ENCODE peak calls at places on chromosomes 7 and 10, in seven cellular contexts. G, A, Q, B, D, I and L are unnamed samples.

GRCh38 chr7:883029-884021 is 7.0 kb downstream of the GET4 start:
- DNase-seq in G (no peak), A (no peak), Q (no peak), B (no peak), D (no peak), I (peak), L (no peak)

GRCh38 chr10:34739915-34740314 is 75.2 kb downstream of the PARD3 start:
- DNase-seq in G (peak), A (peak), Q (no peak), B (peak), D (peak), I (no peak), L (no peak)

GRCh38 chr10:59134302-59134701 is 42.1 kb upstream of the PHYHIPL start:
- DNase-seq in G (no peak), A (no peak), Q (no peak), B (no peak), D (no peak), I (no peak), L (no peak)

GRCh38 chr7:112877671-112878460 is 87.7 kb upstream of the TMEM168 start:
- DNase-seq in G (no peak), A (no peak), Q (no peak), B (no peak), D (no peak), I (no peak), L (no peak)

GRCh38 chr10:24196426-24197039 is 12.4 kb upstream of the KIAA1217 start:
- DNase-seq in G (peak), A (peak), Q (peak), B (peak), D (peak), I (peak), L (peak)

GRCh38 chr10:72088879-72089585 is 681 bp upstream of the SPOCK2 start:
- DNase-seq in G (peak), A (no peak), Q (no peak), B (no peak), D (peak), I (no peak), L (no peak)

GRCh38 chr10:60810437-60811182 is 32.3 kb downstream of the CDK1 start:
- DNase-seq in G (no peak), A (peak), Q (no peak), B (no peak), D (no peak), I (no peak), L (no peak)

GRCh38 chr10:11593612-11594011 is 17.8 kb downstream of the USP6NL start:
- DNase-seq in G (no peak), A (no peak), Q (no peak), B (no peak), D (no peak), I (no peak), L (no peak)

GRCh38 chr7:27661776-27662489 is 750 bp downstream of the HIBADH start:
- DNase-seq in G (peak), A (peak), Q (no peak), B (peak), D (peak), I (no peak), L (no peak)

GRCh38 chr10:33289776-33290175 is 44.7 kb downstream of the NRP1 start:
- DNase-seq in G (no peak), A (no peak), Q (no peak), B (no peak), D (no peak), I (no peak), L (no peak)

GRCh38 chr7:27129729-27130539 is 623 bp downstream of the HOXA4 start:
- DNase-seq in G (peak), A (no peak), Q (no peak), B (peak), D (no peak), I (no peak), L (peak)

GRCh38 chr10:14476641-14477407 is 146.1 kb upstream of the FRMD4A start:
- DNase-seq in G (no peak), A (peak), Q (no peak), B (no peak), D (no peak), I (no peak), L (no peak)

GRCh38 chr7:33853361-33854062 is 51.8 kb upstream of the BMPER start:
- DNase-seq in G (no peak), A (peak), Q (no peak), B (no peak), D (no peak), I (no peak), L (no peak)

GRCh38 chr10:103717341-103718246 is 137.8 kb downstream of the SH3PXD2A start:
- DNase-seq in G (no peak), A (no peak), Q (no peak), B (no peak), D (peak), I (no peak), L (no peak)

GRCh38 chr10:28263136-28263857 is 39.6 kb downstream of the MPP7 start:
- DNase-seq in G (peak), A (no peak), Q (no peak), B (no peak), D (peak), I (peak), L (no peak)

GRCh38 chr7:43905954-43906326 is 456 bp downstream of the URGCP start:
- DNase-seq in G (peak), A (peak), Q (no peak), B (peak), D (peak), I (peak), L (peak)

GRCh38 chr7:91837397-91838070 is 43.0 kb downstream of the MTERF1 start:
- DNase-seq in G (no peak), A (no peak), Q (no peak), B (no peak), D (peak), I (no peak), L (no peak)

GRCh38 chr10:119489572-119490326 is 52.8 kb downstream of the RGS10 start:
- DNase-seq in G (no peak), A (no peak), Q (no peak), B (peak), D (peak), I (no peak), L (no peak)

GRCh38 chr7:122306320-122307227 is 2.0 kb upstream of the FEZF1 start:
- DNase-seq in G (no peak), A (no peak), Q (no peak), B (no peak), D (peak), I (no peak), L (no peak)

GRCh38 chr7:127392182-127392565 is 334 bp downstream of the ZNF800 start:
- DNase-seq in G (peak), A (peak), Q (peak), B (peak), D (no peak), I (peak), L (no peak)

GRCh38 chr10:32326680-32327363 is 20.1 kb downstream of the EPC1 start:
- DNase-seq in G (no peak), A (no peak), Q (no peak), B (no peak), D (no peak), I (no peak), L (no peak)

DNA sequence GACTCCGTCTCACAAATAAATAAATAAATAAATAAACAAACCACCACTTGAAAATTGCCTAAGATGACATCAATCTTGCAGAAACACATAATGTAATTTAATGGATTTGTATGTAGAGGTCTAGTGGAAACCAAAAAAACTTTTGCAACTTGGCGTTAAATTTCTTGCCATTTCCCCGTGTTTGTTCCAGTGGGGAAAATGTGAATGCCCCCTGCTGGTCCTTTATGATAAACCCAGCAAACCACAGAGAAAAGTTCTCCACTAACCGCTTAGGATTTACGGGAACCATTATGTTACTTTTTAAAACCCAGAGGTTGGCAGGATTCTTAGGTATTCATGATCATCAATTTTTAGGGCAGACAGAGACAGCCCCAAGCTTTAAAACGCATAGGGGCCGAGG is 32.5 kb downstream of the LAMB4 start:
- DNase-seq in G (no peak), A (no peak), Q (no peak), B (no peak), D (no peak), I (no peak), L (no peak)
- TF ChIP-seq CTCF in G (peak), A (peak), Q (peak), B (no peak), D (peak), I (no peak), L (no peak)

GRCh38 chr10:110336111-110336721 is 31.5 kb upstream of the SMNDC1 start:
- DNase-seq in G (no peak), A (peak), Q (no peak), B (no peak), D (peak), I (no peak), L (no peak)
- TF ChIP-seq CTCF in G (no peak), A (peak), Q (no peak), B (no peak), D (peak), I (no peak), L (no peak)

GRCh38 chr7:64625114-64626082 is 40.5 kb upstream of the ZNF107 start:
- DNase-seq in G (no peak), A (no peak), Q (no peak), B (no peak), D (no peak), I (no peak), L (no peak)
- TF ChIP-seq CTCF in G (peak), A (peak), Q (peak), B (peak), D (peak), I (peak), L (peak)

GRCh38 chr7:102450242-102450641 is 14.4 kb downstream of the ALKBH4 start:
- DNase-seq in G (no peak), A (no peak), Q (no peak), B (no peak), D (peak), I (peak), L (no peak)
- TF ChIP-seq CTCF in G (peak), A (no peak), Q (no peak), B (no peak), D (peak), I (no peak), L (no peak)

DNA sequence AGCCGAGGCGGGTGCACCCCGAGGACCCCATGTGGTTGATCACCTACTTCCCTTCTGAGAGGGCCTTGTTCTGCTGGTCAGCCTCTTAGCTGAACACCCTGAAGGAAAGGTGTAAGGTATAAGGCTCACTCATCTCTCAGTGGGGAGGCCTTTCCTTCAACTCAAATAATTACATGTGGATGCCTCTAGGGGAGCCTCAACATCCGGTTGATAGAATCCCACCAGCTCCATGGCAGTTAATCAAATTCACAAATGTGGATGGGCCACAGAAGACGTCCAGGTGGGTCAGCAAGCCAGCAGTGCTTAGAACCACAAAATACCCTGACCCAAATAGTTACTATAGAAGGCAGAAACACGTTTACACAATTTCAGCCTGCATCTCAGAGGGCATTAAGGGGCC is 37.7 kb upstream of the ZNF32 start:
- DNase-seq in G (no peak), A (no peak), Q (no peak), B (no peak), D (no peak), I (no peak), L (no peak)
- TF ChIP-seq CTCF in G (no peak), A (no peak), Q (no peak), B (no peak), D (peak), I (no peak), L (no peak)